ENCODE peak calls at places on chromosomes 7 and 10, in five cellular contexts. One of them, this sample, is unnamed.

GRCh38 chr10:47323636-47324299 is 1.5 kb downstream of the GDF2 start:
- DNase-seq in pons: no peak
- DNase-seq in AG20443: no peak
- DNase-seq in heart left ventricle: no peak
- DNase-seq in PC-9: peak
- DNase-seq in this sample: no peak

GRCh38 chr7:128845987-128846386 is 15.8 kb downstream of the FLNC start:
- DNase-seq in PC-9: no peak
- DNase-seq in AG20443: no peak
- DNase-seq in heart left ventricle: no peak
- DNase-seq in pons: no peak
- DNase-seq in this sample: no peak

GRCh38 chr10:67666416-67667043 is 29.5 kb downstream of the CTNNA3 start:
- DNase-seq in heart left ventricle: no peak
- DNase-seq in PC-9: no peak
- DNase-seq in pons: peak
- DNase-seq in AG20443: peak
- DNase-seq in this sample: no peak

GRCh38 chr10:62456611-62457101 is 82.5 kb downstream of the ZNF365 start:
- DNase-seq in AG20443: peak
- DNase-seq in pons: no peak
- DNase-seq in heart left ventricle: no peak
- DNase-seq in PC-9: no peak
- DNase-seq in this sample: no peak

GRCh38 chr7:324011-324410 is 34.0 kb downstream of the FOXL3 start:
- DNase-seq in heart left ventricle: peak
- DNase-seq in PC-9: no peak
- DNase-seq in pons: no peak
- DNase-seq in AG20443: no peak
- DNase-seq in this sample: peak

GRCh38 chr10:46091080-46091833 is 45.2 kb upstream of the MSMB start:
- DNase-seq in AG20443: no peak
- DNase-seq in pons: no peak
- DNase-seq in heart left ventricle: no peak
- DNase-seq in PC-9: no peak
- DNase-seq in this sample: no peak

GRCh38 chr10:98673156-98673765 is 226.5 kb upstream of the HPS1 start:
- DNase-seq in PC-9: no peak
- DNase-seq in pons: no peak
- DNase-seq in heart left ventricle: no peak
- DNase-seq in AG20443: no peak
- DNase-seq in this sample: no peak

GRCh38 chr7:36284470-36284869 is 105.2 kb upstream of the ANLN start:
- DNase-seq in heart left ventricle: no peak
- DNase-seq in PC-9: no peak
- DNase-seq in pons: no peak
- DNase-seq in AG20443: no peak
- DNase-seq in this sample: no peak

GRCh38 chr10:19817251-19818046 is 1.2 kb downstream of the PLXDC2 start:
- DNase-seq in pons: peak
- DNase-seq in heart left ventricle: peak
- DNase-seq in AG20443: peak
- DNase-seq in PC-9: no peak
- DNase-seq in this sample: no peak

GRCh38 chr10:133401500-133401899 is 7.5 kb downstream of the MTG1 start:
- DNase-seq in AG20443: no peak
- DNase-seq in pons: no peak
- DNase-seq in PC-9: no peak
- DNase-seq in heart left ventricle: no peak
- DNase-seq in this sample: no peak

GRCh38 chr10:122986340-122986739 is 6.1 kb downstream of the PSTK start:
- DNase-seq in AG20443: no peak
- DNase-seq in pons: peak
- DNase-seq in PC-9: no peak
- DNase-seq in heart left ventricle: no peak
- DNase-seq in this sample: no peak

GRCh38 chr7:105779856-105780815 is 96.3 kb downstream of the ATXN7L1 start:
- DNase-seq in pons: no peak
- DNase-seq in heart left ventricle: no peak
- DNase-seq in PC-9: no peak
- DNase-seq in AG20443: no peak
- DNase-seq in this sample: no peak

GRCh38 chr7:86937499-86937898 is 122.0 kb downstream of the ELAPOR2 start:
- DNase-seq in AG20443: no peak
- DNase-seq in pons: no peak
- DNase-seq in heart left ventricle: no peak
- DNase-seq in PC-9: no peak
- DNase-seq in this sample: no peak

GRCh38 chr10:56874950-56875349 is 513.9 kb upstream of the ZWINT start:
- DNase-seq in PC-9: no peak
- DNase-seq in AG20443: no peak
- DNase-seq in pons: no peak
- DNase-seq in heart left ventricle: no peak
- DNase-seq in this sample: no peak

GRCh38 chr7:47232751-47233412 is 349.0 kb downstream of the TNS3 start:
- DNase-seq in PC-9: no peak
- DNase-seq in heart left ventricle: no peak
- DNase-seq in AG20443: peak
- DNase-seq in pons: no peak
- DNase-seq in this sample: no peak

GRCh38 chr10:3635697-3636096 is 149.3 kb downstream of the KLF6 start:
- DNase-seq in PC-9: peak
- DNase-seq in AG20443: no peak
- DNase-seq in pons: no peak
- DNase-seq in heart left ventricle: no peak
- DNase-seq in this sample: peak

GRCh38 chr7:91913612-91914011 is 27.1 kb upstream of the AKAP9 start:
- DNase-seq in pons: no peak
- DNase-seq in AG20443: peak
- DNase-seq in PC-9: no peak
- DNase-seq in heart left ventricle: no peak
- DNase-seq in this sample: no peak

GRCh38 chr10:73495884-73496674 is at the start of gene PPP3CB:
- DNase-seq in heart left ventricle: peak
- DNase-seq in AG20443: peak
- DNase-seq in PC-9: no peak
- DNase-seq in pons: peak
- DNase-seq in this sample: peak

GRCh38 chr10:113907166-113907565 is 52.7 kb downstream of the NHLRC2 start:
- DNase-seq in pons: no peak
- DNase-seq in PC-9: no peak
- DNase-seq in heart left ventricle: no peak
- DNase-seq in AG20443: no peak
- DNase-seq in this sample: no peak

GRCh38 chr10:98377001-98377400 is 38.0 kb downstream of the PYROXD2 start:
- DNase-seq in heart left ventricle: no peak
- DNase-seq in AG20443: no peak
- DNase-seq in PC-9: no peak
- DNase-seq in pons: no peak
- DNase-seq in this sample: no peak

GRCh38 chr10:18238875-18239485 is 98.8 kb downstream of the CACNB2 start:
- DNase-seq in pons: peak
- DNase-seq in AG20443: peak
- DNase-seq in PC-9: peak
- DNase-seq in heart left ventricle: no peak
- DNase-seq in this sample: no peak

This sample was measured in body of pancreas.